ENCODE peak calls at places on chromosomes 6 and 20, in six cellular contexts. One of them, this sample, is unnamed.

GRCh38 chr20:21303872-21304586 is 898 bp downstream of the XRN2 start:
- DNase-seq in lower leg skin: no peak
- DNase-seq in brain microvascular endothelial cell: no peak
- DNase-seq in activated B cell treated with CpG ODN at 0.5 μM for 24 hours: no peak
- DNase-seq in epithelial cell of esophagus: no peak
- DNase-seq in esophagus squamous epithelium: no peak
- DNase-seq in this sample: no peak

GRCh38 chr6:132445201-132445951 is 44.1 kb upstream of the MOXD1 start:
- DNase-seq in lower leg skin: no peak
- DNase-seq in brain microvascular endothelial cell: peak
- DNase-seq in activated B cell treated with CpG ODN at 0.5 μM for 24 hours: no peak
- DNase-seq in epithelial cell of esophagus: peak
- DNase-seq in esophagus squamous epithelium: no peak
- DNase-seq in this sample: no peak

GRCh38 chr6:17473554-17473953 is 80.2 kb downstream of the CAP2 start:
- DNase-seq in lower leg skin: no peak
- DNase-seq in brain microvascular endothelial cell: no peak
- DNase-seq in activated B cell treated with CpG ODN at 0.5 μM for 24 hours: no peak
- DNase-seq in epithelial cell of esophagus: no peak
- DNase-seq in esophagus squamous epithelium: no peak
- DNase-seq in this sample: no peak

GRCh38 chr20:58710481-58711265 is 18.1 kb downstream of the NPEPL1 start:
- DNase-seq in lower leg skin: peak
- DNase-seq in brain microvascular endothelial cell: no peak
- DNase-seq in activated B cell treated with CpG ODN at 0.5 μM for 24 hours: no peak
- DNase-seq in epithelial cell of esophagus: no peak
- DNase-seq in esophagus squamous epithelium: no peak
- DNase-seq in this sample: peak

GRCh38 chr6:137697267-137697938 is 169.7 kb upstream of the TNFAIP3 start:
- DNase-seq in lower leg skin: no peak
- DNase-seq in brain microvascular endothelial cell: peak
- DNase-seq in activated B cell treated with CpG ODN at 0.5 μM for 24 hours: no peak
- DNase-seq in epithelial cell of esophagus: peak
- DNase-seq in esophagus squamous epithelium: no peak
- DNase-seq in this sample: no peak

GRCh38 chr20:53832499-53832898 is 237.9 kb downstream of the BCAS1 start:
- DNase-seq in lower leg skin: no peak
- DNase-seq in brain microvascular endothelial cell: no peak
- DNase-seq in activated B cell treated with CpG ODN at 0.5 μM for 24 hours: no peak
- DNase-seq in epithelial cell of esophagus: no peak
- DNase-seq in esophagus squamous epithelium: no peak
- DNase-seq in this sample: no peak

GRCh38 chr6:109834595-109835437 is 143.3 kb upstream of the GPR6 start:
- DNase-seq in lower leg skin: no peak
- DNase-seq in brain microvascular endothelial cell: no peak
- DNase-seq in activated B cell treated with CpG ODN at 0.5 μM for 24 hours: no peak
- DNase-seq in epithelial cell of esophagus: no peak
- DNase-seq in esophagus squamous epithelium: no peak
- DNase-seq in this sample: no peak

GRCh38 chr6:8027965-8028651 is 36.1 kb downstream of the BLOC1S5 start:
- DNase-seq in lower leg skin: no peak
- DNase-seq in brain microvascular endothelial cell: peak
- DNase-seq in activated B cell treated with CpG ODN at 0.5 μM for 24 hours: no peak
- DNase-seq in epithelial cell of esophagus: no peak
- DNase-seq in esophagus squamous epithelium: no peak
- DNase-seq in this sample: no peak

GRCh38 chr6:32047084-32047478 is 8.9 kb downstream of the CYP21A2 start:
- DNase-seq in lower leg skin: peak
- DNase-seq in brain microvascular endothelial cell: peak
- DNase-seq in activated B cell treated with CpG ODN at 0.5 μM for 24 hours: no peak
- DNase-seq in epithelial cell of esophagus: no peak
- DNase-seq in esophagus squamous epithelium: no peak
- DNase-seq in this sample: peak

GRCh38 chr6:14772188-14772587 is 473.7 kb upstream of the JARID2 start:
- DNase-seq in lower leg skin: no peak
- DNase-seq in brain microvascular endothelial cell: no peak
- DNase-seq in activated B cell treated with CpG ODN at 0.5 μM for 24 hours: no peak
- DNase-seq in epithelial cell of esophagus: no peak
- DNase-seq in esophagus squamous epithelium: no peak
- DNase-seq in this sample: no peak

GRCh38 chr20:653110-653589 is at the start of gene SRXN1:
- DNase-seq in lower leg skin: peak
- DNase-seq in brain microvascular endothelial cell: peak
- DNase-seq in activated B cell treated with CpG ODN at 0.5 μM for 24 hours: peak
- DNase-seq in epithelial cell of esophagus: peak
- DNase-seq in esophagus squamous epithelium: peak
- DNase-seq in this sample: peak

GRCh38 chr6:149965191-149966020 is 1.7 kb downstream of the ULBP1 start:
- DNase-seq in lower leg skin: no peak
- DNase-seq in brain microvascular endothelial cell: no peak
- DNase-seq in activated B cell treated with CpG ODN at 0.5 μM for 24 hours: no peak
- DNase-seq in epithelial cell of esophagus: peak
- DNase-seq in esophagus squamous epithelium: no peak
- DNase-seq in this sample: peak

DNA sequence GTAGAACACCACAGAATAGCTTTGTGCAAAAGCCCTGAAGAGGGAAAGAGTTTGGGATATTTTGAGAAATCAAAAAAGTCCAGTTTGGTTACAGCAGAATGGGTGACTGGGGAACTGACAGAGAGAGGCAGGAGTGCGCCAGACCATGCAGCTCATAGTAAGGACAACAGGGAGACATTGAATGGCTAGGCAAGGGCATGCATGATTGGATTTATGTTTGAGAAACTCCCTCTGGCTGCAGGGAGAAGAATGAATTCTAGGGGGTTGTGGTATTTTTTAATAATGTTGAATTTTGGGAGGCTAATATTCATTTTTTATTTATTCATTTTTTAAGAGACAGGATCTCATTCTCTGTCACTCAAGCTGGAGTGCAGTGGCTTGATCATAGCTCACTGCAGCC is 49.9 kb downstream of the TGM2 start:
- DNase-seq in lower leg skin: no peak
- DNase-seq in brain microvascular endothelial cell: no peak
- DNase-seq in activated B cell treated with CpG ODN at 0.5 μM for 24 hours: no peak
- DNase-seq in epithelial cell of esophagus: no peak
- DNase-seq in esophagus squamous epithelium: no peak
- DNase-seq in this sample: no peak
- TF ChIP-seq CTCF in lower leg skin: no peak
- TF ChIP-seq CTCF in brain microvascular endothelial cell: peak
- TF ChIP-seq CTCF in activated B cell treated with CpG ODN at 0.5 μM for 24 hours: no peak
- TF ChIP-seq CTCF in epithelial cell of esophagus: no peak
- TF ChIP-seq CTCF in esophagus squamous epithelium: no peak
- TF ChIP-seq CTCF in this sample: no peak

GRCh38 chr6:49336514-49337131 is 126.4 kb downstream of the MMUT start:
- DNase-seq in lower leg skin: no peak
- DNase-seq in brain microvascular endothelial cell: peak
- DNase-seq in activated B cell treated with CpG ODN at 0.5 μM for 24 hours: no peak
- DNase-seq in epithelial cell of esophagus: no peak
- DNase-seq in esophagus squamous epithelium: no peak
- DNase-seq in this sample: no peak
- TF ChIP-seq CTCF in lower leg skin: no peak
- TF ChIP-seq CTCF in brain microvascular endothelial cell: no peak
- TF ChIP-seq CTCF in activated B cell treated with CpG ODN at 0.5 μM for 24 hours: no peak
- TF ChIP-seq CTCF in epithelial cell of esophagus: no peak
- TF ChIP-seq CTCF in esophagus squamous epithelium: no peak
- TF ChIP-seq CTCF in this sample: no peak

GRCh38 chr6:1950631-1951030 is 294.8 kb downstream of the GMDS start:
- DNase-seq in lower leg skin: no peak
- DNase-seq in brain microvascular endothelial cell: no peak
- DNase-seq in activated B cell treated with CpG ODN at 0.5 μM for 24 hours: no peak
- DNase-seq in epithelial cell of esophagus: no peak
- DNase-seq in esophagus squamous epithelium: no peak
- DNase-seq in this sample: no peak

GRCh38 chr6:1949533-1949932 is 295.9 kb downstream of the GMDS start:
- DNase-seq in lower leg skin: no peak
- DNase-seq in brain microvascular endothelial cell: no peak
- DNase-seq in activated B cell treated with CpG ODN at 0.5 μM for 24 hours: no peak
- DNase-seq in epithelial cell of esophagus: peak
- DNase-seq in esophagus squamous epithelium: no peak
- DNase-seq in this sample: no peak

GRCh38 chr6:1947922-1948321 is 297.5 kb downstream of the GMDS start:
- DNase-seq in lower leg skin: no peak
- DNase-seq in brain microvascular endothelial cell: no peak
- DNase-seq in activated B cell treated with CpG ODN at 0.5 μM for 24 hours: no peak
- DNase-seq in epithelial cell of esophagus: no peak
- DNase-seq in esophagus squamous epithelium: no peak
- DNase-seq in this sample: no peak

GRCh38 chr6:1957746-1958145 is 287.7 kb downstream of the GMDS start:
- DNase-seq in lower leg skin: no peak
- DNase-seq in brain microvascular endothelial cell: no peak
- DNase-seq in activated B cell treated with CpG ODN at 0.5 μM for 24 hours: no peak
- DNase-seq in epithelial cell of esophagus: no peak
- DNase-seq in esophagus squamous epithelium: no peak
- DNase-seq in this sample: no peak

DNA sequence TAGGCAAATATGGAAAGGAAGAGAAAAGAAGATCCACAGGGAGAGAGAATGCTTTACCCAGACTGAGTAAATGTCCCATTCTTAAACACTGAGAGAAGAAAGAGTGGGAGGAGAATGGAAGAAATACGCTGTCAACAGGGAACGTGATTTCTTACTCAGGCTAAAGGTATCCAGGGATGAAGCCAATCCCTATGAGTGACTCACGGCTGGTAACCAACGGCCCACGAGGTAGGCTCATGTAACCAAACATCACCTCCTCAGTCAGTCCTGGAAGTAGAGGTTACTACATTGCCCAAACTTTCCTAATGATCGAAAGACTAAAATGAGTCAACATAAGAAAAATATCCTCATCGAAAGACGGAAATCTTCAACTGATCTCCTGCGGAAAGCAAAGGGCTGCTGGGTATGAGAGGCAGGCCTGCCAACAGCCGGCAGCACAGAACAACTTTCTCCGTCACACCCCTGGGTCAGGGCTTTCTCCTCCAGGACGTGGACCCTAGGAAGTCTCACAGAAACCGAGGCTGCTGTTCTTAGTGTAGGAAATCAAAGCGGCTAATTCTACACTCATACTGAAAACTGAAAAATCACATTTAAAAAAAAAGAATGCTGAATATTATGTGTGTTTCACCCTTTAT is 292.6 kb downstream of the GMDS start:
- DNase-seq in lower leg skin: no peak
- DNase-seq in brain microvascular endothelial cell: peak
- DNase-seq in activated B cell treated with CpG ODN at 0.5 μM for 24 hours: no peak
- DNase-seq in epithelial cell of esophagus: peak
- DNase-seq in esophagus squamous epithelium: no peak
- DNase-seq in this sample: no peak
- TF ChIP-seq CTCF in lower leg skin: no peak
- TF ChIP-seq CTCF in brain microvascular endothelial cell: peak
- TF ChIP-seq CTCF in activated B cell treated with CpG ODN at 0.5 μM for 24 hours: no peak
- TF ChIP-seq CTCF in epithelial cell of esophagus: no peak
- TF ChIP-seq CTCF in esophagus squamous epithelium: no peak
- TF ChIP-seq CTCF in this sample: no peak

GRCh38 chr6:52802806-52803205 is 810 bp downstream of the GSTA1 start:
- DNase-seq in lower leg skin: no peak
- DNase-seq in brain microvascular endothelial cell: no peak
- DNase-seq in activated B cell treated with CpG ODN at 0.5 μM for 24 hours: no peak
- DNase-seq in epithelial cell of esophagus: no peak
- DNase-seq in esophagus squamous epithelium: no peak
- DNase-seq in this sample: no peak
- TF ChIP-seq CTCF in lower leg skin: no peak
- TF ChIP-seq CTCF in brain microvascular endothelial cell: no peak
- TF ChIP-seq CTCF in activated B cell treated with CpG ODN at 0.5 μM for 24 hours: no peak
- TF ChIP-seq CTCF in epithelial cell of esophagus: no peak
- TF ChIP-seq CTCF in esophagus squamous epithelium: no peak
- TF ChIP-seq CTCF in this sample: no peak

DNA sequence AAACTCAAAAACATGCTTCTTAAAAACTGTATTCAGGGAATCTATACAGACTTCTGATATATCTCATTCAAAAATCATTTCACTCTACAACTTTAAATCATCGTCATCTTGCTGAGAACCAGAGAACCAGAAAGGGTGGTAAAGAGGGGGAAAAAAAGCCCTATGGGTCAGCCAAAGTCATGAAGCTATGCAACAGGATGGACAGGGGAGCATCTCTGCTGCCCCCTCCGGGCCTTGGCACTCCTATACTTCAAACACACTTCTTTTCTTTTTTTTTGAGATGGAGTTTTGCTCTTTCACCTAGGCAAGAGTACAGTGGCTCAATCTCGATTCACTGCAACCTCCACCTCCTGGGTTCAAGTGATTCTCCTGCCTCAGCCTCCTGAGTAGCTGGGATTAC is 73.5 kb upstream of the NFATC2 start:
- DNase-seq in lower leg skin: no peak
- DNase-seq in brain microvascular endothelial cell: no peak
- DNase-seq in activated B cell treated with CpG ODN at 0.5 μM for 24 hours: no peak
- DNase-seq in epithelial cell of esophagus: no peak
- DNase-seq in esophagus squamous epithelium: no peak
- DNase-seq in this sample: no peak
- TF ChIP-seq CTCF in lower leg skin: no peak
- TF ChIP-seq CTCF in brain microvascular endothelial cell: peak
- TF ChIP-seq CTCF in activated B cell treated with CpG ODN at 0.5 μM for 24 hours: no peak
- TF ChIP-seq CTCF in epithelial cell of esophagus: no peak
- TF ChIP-seq CTCF in esophagus squamous epithelium: no peak
- TF ChIP-seq CTCF in this sample: no peak

GRCh38 chr6:139371421-139372253 is 2.8 kb downstream of the CITED2 start:
- DNase-seq in lower leg skin: no peak
- DNase-seq in brain microvascular endothelial cell: no peak
- DNase-seq in activated B cell treated with CpG ODN at 0.5 μM for 24 hours: no peak
- DNase-seq in epithelial cell of esophagus: no peak
- DNase-seq in esophagus squamous epithelium: no peak
- DNase-seq in this sample: no peak

GRCh38 chr6:139372326-139373153 is 1.9 kb downstream of the CITED2 start:
- DNase-seq in lower leg skin: no peak
- DNase-seq in brain microvascular endothelial cell: no peak
- DNase-seq in activated B cell treated with CpG ODN at 0.5 μM for 24 hours: no peak
- DNase-seq in epithelial cell of esophagus: no peak
- DNase-seq in esophagus squamous epithelium: no peak
- DNase-seq in this sample: no peak

GRCh38 chr6:139373928-139374356 is 506 bp downstream of the CITED2 start:
- DNase-seq in lower leg skin: no peak
- DNase-seq in brain microvascular endothelial cell: no peak
- DNase-seq in activated B cell treated with CpG ODN at 0.5 μM for 24 hours: no peak
- DNase-seq in epithelial cell of esophagus: no peak
- DNase-seq in esophagus squamous epithelium: no peak
- DNase-seq in this sample: no peak

GRCh38 chr6:139374357-139375238 is at the start of gene CITED2:
- DNase-seq in lower leg skin: peak
- DNase-seq in brain microvascular endothelial cell: peak
- DNase-seq in activated B cell treated with CpG ODN at 0.5 μM for 24 hours: peak
- DNase-seq in epithelial cell of esophagus: peak
- DNase-seq in esophagus squamous epithelium: peak
- DNase-seq in this sample: peak

GRCh38 chr6:139373154-139373927 is 1.1 kb downstream of the CITED2 start:
- DNase-seq in lower leg skin: peak
- DNase-seq in brain microvascular endothelial cell: peak
- DNase-seq in activated B cell treated with CpG ODN at 0.5 μM for 24 hours: peak
- DNase-seq in epithelial cell of esophagus: peak
- DNase-seq in esophagus squamous epithelium: peak
- DNase-seq in this sample: peak
- TF ChIP-seq CTCF in lower leg skin: no peak
- TF ChIP-seq CTCF in brain microvascular endothelial cell: peak
- TF ChIP-seq CTCF in activated B cell treated with CpG ODN at 0.5 μM for 24 hours: peak
- TF ChIP-seq CTCF in epithelial cell of esophagus: peak
- TF ChIP-seq CTCF in esophagus squamous epithelium: peak
- TF ChIP-seq CTCF in this sample: peak

GRCh38 chr20:46709459-46710148 is at the start of gene SLC2A10:
- DNase-seq in lower leg skin: no peak
- DNase-seq in brain microvascular endothelial cell: peak
- DNase-seq in activated B cell treated with CpG ODN at 0.5 μM for 24 hours: no peak
- DNase-seq in epithelial cell of esophagus: no peak
- DNase-seq in esophagus squamous epithelium: no peak
- DNase-seq in this sample: peak
- TF ChIP-seq CTCF in lower leg skin: no peak
- TF ChIP-seq CTCF in brain microvascular endothelial cell: no peak
- TF ChIP-seq CTCF in activated B cell treated with CpG ODN at 0.5 μM for 24 hours: no peak
- TF ChIP-seq CTCF in epithelial cell of esophagus: no peak
- TF ChIP-seq CTCF in esophagus squamous epithelium: no peak
- TF ChIP-seq CTCF in this sample: no peak